ENCODE peak calls at places on chromosome X, in six cellular contexts. One of them, this sample, is unnamed.

GRCh38 chrX:153381684-153382532 is 19.2 kb downstream of the PNMA6E start:
- DNase-seq in NCI-H510A: no peak
- DNase-seq in activated CD8-positive, alpha-beta memory T cell treated with anti-CD3 and anti-CD28 coated beads for 1 hour: no peak
- DNase-seq in activated T-helper 1 cell treated with Interleukin-2 at 50 U/mL for 16 hours: no peak
- DNase-seq in fibroblast of pulmonary artery: peak
- DNase-seq in LoVo: no peak
- DNase-seq in this sample: no peak

GRCh38 chrX:65750674-65751469 is 83.4 kb downstream of the MSN start:
- DNase-seq in fibroblast of pulmonary artery: no peak
- DNase-seq in NCI-H510A: no peak
- DNase-seq in activated T-helper 1 cell treated with Interleukin-2 at 50 U/mL for 16 hours: no peak
- DNase-seq in activated CD8-positive, alpha-beta memory T cell treated with anti-CD3 and anti-CD28 coated beads for 1 hour: no peak
- DNase-seq in LoVo: no peak
- DNase-seq in this sample: no peak

GRCh38 chrX:30190426-30190825 is 24.9 kb upstream of the MAGEB2 start:
- DNase-seq in activated T-helper 1 cell treated with Interleukin-2 at 50 U/mL for 16 hours: no peak
- DNase-seq in activated CD8-positive, alpha-beta memory T cell treated with anti-CD3 and anti-CD28 coated beads for 1 hour: no peak
- DNase-seq in NCI-H510A: no peak
- DNase-seq in fibroblast of pulmonary artery: no peak
- DNase-seq in LoVo: no peak
- DNase-seq in this sample: no peak

GRCh38 chrX:78024349-78025108 is 55.1 kb upstream of the PGAM4 start:
- DNase-seq in activated T-helper 1 cell treated with Interleukin-2 at 50 U/mL for 16 hours: no peak
- DNase-seq in activated CD8-positive, alpha-beta memory T cell treated with anti-CD3 and anti-CD28 coated beads for 1 hour: no peak
- DNase-seq in NCI-H510A: no peak
- DNase-seq in fibroblast of pulmonary artery: peak
- DNase-seq in LoVo: peak
- DNase-seq in this sample: no peak

GRCh38 chrX:103211012-103211715 is 3.7 kb upstream of the BEX4 start:
- DNase-seq in activated CD8-positive, alpha-beta memory T cell treated with anti-CD3 and anti-CD28 coated beads for 1 hour: peak
- DNase-seq in NCI-H510A: no peak
- DNase-seq in activated T-helper 1 cell treated with Interleukin-2 at 50 U/mL for 16 hours: no peak
- DNase-seq in LoVo: peak
- DNase-seq in fibroblast of pulmonary artery: peak
- DNase-seq in this sample: no peak

GRCh38 chrX:53009032-53009431 is 39.6 kb upstream of the GPR173 start:
- DNase-seq in LoVo: no peak
- DNase-seq in fibroblast of pulmonary artery: no peak
- DNase-seq in NCI-H510A: no peak
- DNase-seq in activated T-helper 1 cell treated with Interleukin-2 at 50 U/mL for 16 hours: no peak
- DNase-seq in activated CD8-positive, alpha-beta memory T cell treated with anti-CD3 and anti-CD28 coated beads for 1 hour: no peak
- DNase-seq in this sample: no peak

GRCh38 chrX:20514358-20514757 is 247.6 kb upstream of the RPS6KA3 start:
- DNase-seq in fibroblast of pulmonary artery: peak
- DNase-seq in activated T-helper 1 cell treated with Interleukin-2 at 50 U/mL for 16 hours: no peak
- DNase-seq in LoVo: peak
- DNase-seq in NCI-H510A: no peak
- DNase-seq in activated CD8-positive, alpha-beta memory T cell treated with anti-CD3 and anti-CD28 coated beads for 1 hour: no peak
- DNase-seq in this sample: no peak

GRCh38 chrX:77899081-77899828 is at the start of gene COX7B:
- DNase-seq in NCI-H510A: peak
- DNase-seq in LoVo: peak
- DNase-seq in activated T-helper 1 cell treated with Interleukin-2 at 50 U/mL for 16 hours: peak
- DNase-seq in fibroblast of pulmonary artery: peak
- DNase-seq in activated CD8-positive, alpha-beta memory T cell treated with anti-CD3 and anti-CD28 coated beads for 1 hour: no peak
- DNase-seq in this sample: peak

GRCh38 chrX:99078301-99078700 is 1331.8 kb downstream of the PCDH19 start:
- DNase-seq in activated T-helper 1 cell treated with Interleukin-2 at 50 U/mL for 16 hours: no peak
- DNase-seq in activated CD8-positive, alpha-beta memory T cell treated with anti-CD3 and anti-CD28 coated beads for 1 hour: no peak
- DNase-seq in fibroblast of pulmonary artery: no peak
- DNase-seq in LoVo: no peak
- DNase-seq in NCI-H510A: no peak
- DNase-seq in this sample: no peak

GRCh38 chrX:71378752-71379151 is 12.6 kb downstream of the TAF1 start:
- DNase-seq in LoVo: no peak
- DNase-seq in NCI-H510A: no peak
- DNase-seq in fibroblast of pulmonary artery: peak
- DNase-seq in activated T-helper 1 cell treated with Interleukin-2 at 50 U/mL for 16 hours: no peak
- DNase-seq in activated CD8-positive, alpha-beta memory T cell treated with anti-CD3 and anti-CD28 coated beads for 1 hour: no peak
- DNase-seq in this sample: no peak

GRCh38 chrX:10106801-10107200 is 50.0 kb upstream of the CLCN4 start:
- DNase-seq in NCI-H510A: no peak
- DNase-seq in activated CD8-positive, alpha-beta memory T cell treated with anti-CD3 and anti-CD28 coated beads for 1 hour: peak
- DNase-seq in fibroblast of pulmonary artery: no peak
- DNase-seq in activated T-helper 1 cell treated with Interleukin-2 at 50 U/mL for 16 hours: peak
- DNase-seq in LoVo: no peak
- DNase-seq in this sample: no peak

GRCh38 chrX:83008415-83008814 is 499.7 kb upstream of the POU3F4 start:
- DNase-seq in fibroblast of pulmonary artery: peak
- DNase-seq in LoVo: no peak
- DNase-seq in NCI-H510A: no peak
- DNase-seq in activated T-helper 1 cell treated with Interleukin-2 at 50 U/mL for 16 hours: no peak
- DNase-seq in activated CD8-positive, alpha-beta memory T cell treated with anti-CD3 and anti-CD28 coated beads for 1 hour: no peak
- DNase-seq in this sample: no peak

GRCh38 chrX:143788265-143788664 is 67.7 kb upstream of the SPANXN2 start:
- DNase-seq in LoVo: no peak
- DNase-seq in fibroblast of pulmonary artery: peak
- DNase-seq in activated T-helper 1 cell treated with Interleukin-2 at 50 U/mL for 16 hours: no peak
- DNase-seq in NCI-H510A: no peak
- DNase-seq in activated CD8-positive, alpha-beta memory T cell treated with anti-CD3 and anti-CD28 coated beads for 1 hour: no peak
- DNase-seq in this sample: no peak

GRCh38 chrX:153554519-153555167 is 37.2 kb downstream of the ATP2B3 start:
- DNase-seq in fibroblast of pulmonary artery: peak
- DNase-seq in activated T-helper 1 cell treated with Interleukin-2 at 50 U/mL for 16 hours: peak
- DNase-seq in activated CD8-positive, alpha-beta memory T cell treated with anti-CD3 and anti-CD28 coated beads for 1 hour: peak
- DNase-seq in LoVo: peak
- DNase-seq in NCI-H510A: no peak
- DNase-seq in this sample: no peak

GRCh38 chrX:10633722-10634121 is 13.3 kb upstream of the MID1 start:
- DNase-seq in activated T-helper 1 cell treated with Interleukin-2 at 50 U/mL for 16 hours: no peak
- DNase-seq in activated CD8-positive, alpha-beta memory T cell treated with anti-CD3 and anti-CD28 coated beads for 1 hour: no peak
- DNase-seq in fibroblast of pulmonary artery: peak
- DNase-seq in LoVo: no peak
- DNase-seq in NCI-H510A: no peak
- DNase-seq in this sample: no peak

GRCh38 chrX:109928596-109929335 is 74.1 kb upstream of the TMEM164 start:
- DNase-seq in fibroblast of pulmonary artery: no peak
- DNase-seq in activated CD8-positive, alpha-beta memory T cell treated with anti-CD3 and anti-CD28 coated beads for 1 hour: no peak
- DNase-seq in activated T-helper 1 cell treated with Interleukin-2 at 50 U/mL for 16 hours: no peak
- DNase-seq in NCI-H510A: no peak
- DNase-seq in LoVo: no peak
- DNase-seq in this sample: no peak

GRCh38 chrX:129781134-129782014 is 1.6 kb downstream of the SASH3 start:
- DNase-seq in LoVo: no peak
- DNase-seq in activated CD8-positive, alpha-beta memory T cell treated with anti-CD3 and anti-CD28 coated beads for 1 hour: peak
- DNase-seq in NCI-H510A: no peak
- DNase-seq in activated T-helper 1 cell treated with Interleukin-2 at 50 U/mL for 16 hours: peak
- DNase-seq in fibroblast of pulmonary artery: no peak
- DNase-seq in this sample: no peak

GRCh38 chrX:123807825-123808416 is 51.9 kb upstream of the XIAP start:
- DNase-seq in activated T-helper 1 cell treated with Interleukin-2 at 50 U/mL for 16 hours: no peak
- DNase-seq in fibroblast of pulmonary artery: no peak
- DNase-seq in NCI-H510A: no peak
- DNase-seq in LoVo: peak
- DNase-seq in activated CD8-positive, alpha-beta memory T cell treated with anti-CD3 and anti-CD28 coated beads for 1 hour: no peak
- DNase-seq in this sample: no peak

GRCh38 chrX:15301924-15302323 is 13.5 kb downstream of the ASB11 start:
- DNase-seq in activated T-helper 1 cell treated with Interleukin-2 at 50 U/mL for 16 hours: no peak
- DNase-seq in activated CD8-positive, alpha-beta memory T cell treated with anti-CD3 and anti-CD28 coated beads for 1 hour: no peak
- DNase-seq in NCI-H510A: peak
- DNase-seq in fibroblast of pulmonary artery: peak
- DNase-seq in LoVo: no peak
- DNase-seq in this sample: no peak

GRCh38 chrX:1246816-1247215 is 21.8 kb upstream of the CSF2RA start:
- DNase-seq in NCI-H510A: no peak
- DNase-seq in LoVo: peak
- DNase-seq in fibroblast of pulmonary artery: peak
- DNase-seq in activated T-helper 1 cell treated with Interleukin-2 at 50 U/mL for 16 hours: peak
- DNase-seq in activated CD8-positive, alpha-beta memory T cell treated with anti-CD3 and anti-CD28 coated beads for 1 hour: peak
- DNase-seq in this sample: no peak

GRCh38 chrX:14865201-14865600 is 7.7 kb downstream of the FANCB start:
- DNase-seq in activated CD8-positive, alpha-beta memory T cell treated with anti-CD3 and anti-CD28 coated beads for 1 hour: no peak
- DNase-seq in NCI-H510A: no peak
- DNase-seq in LoVo: no peak
- DNase-seq in activated T-helper 1 cell treated with Interleukin-2 at 50 U/mL for 16 hours: no peak
- DNase-seq in fibroblast of pulmonary artery: peak
- DNase-seq in this sample: no peak

GRCh38 chrX:42079968-42080367 is 156.6 kb upstream of the CASK start:
- DNase-seq in activated T-helper 1 cell treated with Interleukin-2 at 50 U/mL for 16 hours: no peak
- DNase-seq in LoVo: no peak
- DNase-seq in activated CD8-positive, alpha-beta memory T cell treated with anti-CD3 and anti-CD28 coated beads for 1 hour: no peak
- DNase-seq in fibroblast of pulmonary artery: no peak
- DNase-seq in NCI-H510A: no peak
- DNase-seq in this sample: no peak

GRCh38 chrX:16445166-16445752 is 204.7 kb upstream of the S100G start:
- DNase-seq in activated CD8-positive, alpha-beta memory T cell treated with anti-CD3 and anti-CD28 coated beads for 1 hour: peak
- DNase-seq in fibroblast of pulmonary artery: peak
- DNase-seq in activated T-helper 1 cell treated with Interleukin-2 at 50 U/mL for 16 hours: peak
- DNase-seq in NCI-H510A: no peak
- DNase-seq in LoVo: peak
- DNase-seq in this sample: no peak

GRCh38 chrX:107731831-107732502 is 43.6 kb downstream of the TSC22D3 start:
- DNase-seq in activated CD8-positive, alpha-beta memory T cell treated with anti-CD3 and anti-CD28 coated beads for 1 hour: no peak
- DNase-seq in NCI-H510A: peak
- DNase-seq in LoVo: peak
- DNase-seq in activated T-helper 1 cell treated with Interleukin-2 at 50 U/mL for 16 hours: no peak
- DNase-seq in fibroblast of pulmonary artery: peak
- DNase-seq in this sample: no peak

GRCh38 chrX:1914606-1915365 is 299.9 kb downstream of the ASMT start:
- DNase-seq in LoVo: no peak
- DNase-seq in activated T-helper 1 cell treated with Interleukin-2 at 50 U/mL for 16 hours: no peak
- DNase-seq in NCI-H510A: no peak
- DNase-seq in fibroblast of pulmonary artery: no peak
- DNase-seq in activated CD8-positive, alpha-beta memory T cell treated with anti-CD3 and anti-CD28 coated beads for 1 hour: no peak
- DNase-seq in this sample: no peak

GRCh38 chrX:134406230-134406794 is 53.7 kb upstream of the HPRT1 start:
- DNase-seq in fibroblast of pulmonary artery: peak
- DNase-seq in NCI-H510A: no peak
- DNase-seq in activated CD8-positive, alpha-beta memory T cell treated with anti-CD3 and anti-CD28 coated beads for 1 hour: no peak
- DNase-seq in activated T-helper 1 cell treated with Interleukin-2 at 50 U/mL for 16 hours: no peak
- DNase-seq in LoVo: no peak
- DNase-seq in this sample: no peak

GRCh38 chrX:154546354-154547244 is at the start of gene G6PD:
- DNase-seq in NCI-H510A: peak
- DNase-seq in LoVo: peak
- DNase-seq in fibroblast of pulmonary artery: peak
- DNase-seq in activated T-helper 1 cell treated with Interleukin-2 at 50 U/mL for 16 hours: peak
- DNase-seq in activated CD8-positive, alpha-beta memory T cell treated with anti-CD3 and anti-CD28 coated beads for 1 hour: peak
- DNase-seq in this sample: no peak

GRCh38 chrX:10190367-10190766 is 33.6 kb downstream of the CLCN4 start:
- DNase-seq in activated T-helper 1 cell treated with Interleukin-2 at 50 U/mL for 16 hours: no peak
- DNase-seq in fibroblast of pulmonary artery: peak
- DNase-seq in LoVo: peak
- DNase-seq in activated CD8-positive, alpha-beta memory T cell treated with anti-CD3 and anti-CD28 coated beads for 1 hour: no peak
- DNase-seq in NCI-H510A: peak
- DNase-seq in this sample: no peak

GRCh38 chrX:140817943-140818342 is 108.4 kb downstream of the LINC00632 start:
- DNase-seq in fibroblast of pulmonary artery: peak
- DNase-seq in activated CD8-positive, alpha-beta memory T cell treated with anti-CD3 and anti-CD28 coated beads for 1 hour: no peak
- DNase-seq in activated T-helper 1 cell treated with Interleukin-2 at 50 U/mL for 16 hours: no peak
- DNase-seq in NCI-H510A: no peak
- DNase-seq in LoVo: peak
- DNase-seq in this sample: no peak

GRCh38 chrX:1394731-1395501 is 3.0 kb upstream of the SLC25A6 start:
- DNase-seq in activated T-helper 1 cell treated with Interleukin-2 at 50 U/mL for 16 hours: no peak
- DNase-seq in fibroblast of pulmonary artery: no peak
- DNase-seq in LoVo: no peak
- DNase-seq in activated CD8-positive, alpha-beta memory T cell treated with anti-CD3 and anti-CD28 coated beads for 1 hour: no peak
- DNase-seq in NCI-H510A: no peak
- DNase-seq in this sample: no peak

GRCh38 chrX:37745354-37745753 is 34.5 kb upstream of the CYBB start:
- DNase-seq in fibroblast of pulmonary artery: peak
- DNase-seq in activated CD8-positive, alpha-beta memory T cell treated with anti-CD3 and anti-CD28 coated beads for 1 hour: peak
- DNase-seq in LoVo: peak
- DNase-seq in activated T-helper 1 cell treated with Interleukin-2 at 50 U/mL for 16 hours: peak
- DNase-seq in NCI-H510A: peak
- DNase-seq in this sample: peak

GRCh38 chrX:37679888-37680287 is 5.7 kb upstream of the XK start:
- DNase-seq in activated CD8-positive, alpha-beta memory T cell treated with anti-CD3 and anti-CD28 coated beads for 1 hour: no peak
- DNase-seq in activated T-helper 1 cell treated with Interleukin-2 at 50 U/mL for 16 hours: no peak
- DNase-seq in NCI-H510A: no peak
- DNase-seq in LoVo: no peak
- DNase-seq in fibroblast of pulmonary artery: no peak
- DNase-seq in this sample: no peak

GRCh38 chrX:9464435-9465371 is at the start of gene TBL1X:
- DNase-seq in LoVo: peak
- DNase-seq in activated T-helper 1 cell treated with Interleukin-2 at 50 U/mL for 16 hours: peak
- DNase-seq in activated CD8-positive, alpha-beta memory T cell treated with anti-CD3 and anti-CD28 coated beads for 1 hour: no peak
- DNase-seq in fibroblast of pulmonary artery: peak
- DNase-seq in NCI-H510A: peak
- DNase-seq in this sample: no peak

GRCh38 chrX:127879585-127879984 is 172.6 kb downstream of the ACTRT1 start:
- DNase-seq in activated T-helper 1 cell treated with Interleukin-2 at 50 U/mL for 16 hours: no peak
- DNase-seq in activated CD8-positive, alpha-beta memory T cell treated with anti-CD3 and anti-CD28 coated beads for 1 hour: no peak
- DNase-seq in fibroblast of pulmonary artery: peak
- DNase-seq in LoVo: no peak
- DNase-seq in NCI-H510A: no peak
- DNase-seq in this sample: no peak

GRCh38 chrX:64204701-64205440 is 637 bp downstream of the AMER1 start:
- DNase-seq in LoVo: peak
- DNase-seq in fibroblast of pulmonary artery: peak
- DNase-seq in activated T-helper 1 cell treated with Interleukin-2 at 50 U/mL for 16 hours: no peak
- DNase-seq in NCI-H510A: peak
- DNase-seq in activated CD8-positive, alpha-beta memory T cell treated with anti-CD3 and anti-CD28 coated beads for 1 hour: no peak
- DNase-seq in this sample: no peak

GRCh38 chrX:80812176-80812575 is 2.5 kb upstream of the BRWD3 start:
- DNase-seq in activated T-helper 1 cell treated with Interleukin-2 at 50 U/mL for 16 hours: no peak
- DNase-seq in NCI-H510A: peak
- DNase-seq in activated CD8-positive, alpha-beta memory T cell treated with anti-CD3 and anti-CD28 coated beads for 1 hour: no peak
- DNase-seq in fibroblast of pulmonary artery: peak
- DNase-seq in LoVo: no peak
- DNase-seq in this sample: no peak

GRCh38 chrX:13837290-13837745 is 20.4 kb upstream of the GPM6B start:
- DNase-seq in fibroblast of pulmonary artery: no peak
- DNase-seq in NCI-H510A: no peak
- DNase-seq in activated T-helper 1 cell treated with Interleukin-2 at 50 U/mL for 16 hours: no peak
- DNase-seq in LoVo: no peak
- DNase-seq in activated CD8-positive, alpha-beta memory T cell treated with anti-CD3 and anti-CD28 coated beads for 1 hour: no peak
- DNase-seq in this sample: no peak

GRCh38 chrX:130176942-130177341 is 5.2 kb downstream of the RAB33A start:
- DNase-seq in activated CD8-positive, alpha-beta memory T cell treated with anti-CD3 and anti-CD28 coated beads for 1 hour: no peak
- DNase-seq in NCI-H510A: no peak
- DNase-seq in activated T-helper 1 cell treated with Interleukin-2 at 50 U/mL for 16 hours: no peak
- DNase-seq in fibroblast of pulmonary artery: no peak
- DNase-seq in LoVo: no peak
- DNase-seq in this sample: no peak

GRCh38 chrX:38803609-38804480 is 2.6 kb downstream of the MID1IP1 start:
- DNase-seq in activated T-helper 1 cell treated with Interleukin-2 at 50 U/mL for 16 hours: peak
- DNase-seq in LoVo: peak
- DNase-seq in fibroblast of pulmonary artery: peak
- DNase-seq in activated CD8-positive, alpha-beta memory T cell treated with anti-CD3 and anti-CD28 coated beads for 1 hour: no peak
- DNase-seq in NCI-H510A: peak
- DNase-seq in this sample: no peak

This sample was measured in cerebellar nuclear complex.